ENCODE peak calls at places on chromosome 7, in four cellular contexts. One of them, this sample, is unnamed.

GRCh38 chr7:111510584-111511378 is 51.5 kb downstream of the IMMP2L start:
- DNase-seq in Right ventricle myocardium superior: no peak
- DNase-seq in activated naive CD4-positive, alpha-beta T cell treated with anti-CD3 and anti-CD28 coated beads for 36 hours: no peak
- DNase-seq in DND-41: no peak
- DNase-seq in this sample: no peak

GRCh38 chr7:158031820-158032424 is 555.7 kb downstream of the PTPRN2 start:
- DNase-seq in Right ventricle myocardium superior: peak; percentile 19
- DNase-seq in activated naive CD4-positive, alpha-beta T cell treated with anti-CD3 and anti-CD28 coated beads for 36 hours: no peak
- DNase-seq in DND-41: no peak
- DNase-seq in this sample: no peak

GRCh38 chr7:73865738-73866445 is 4.9 kb downstream of the TMEM270 start:
- DNase-seq in Right ventricle myocardium superior: no peak
- DNase-seq in activated naive CD4-positive, alpha-beta T cell treated with anti-CD3 and anti-CD28 coated beads for 36 hours: peak; percentile 31
- DNase-seq in DND-41: no peak
- DNase-seq in this sample: peak; percentile 69

GRCh38 chr7:20288036-20288435 is 42.7 kb upstream of the ITGB8 start:
- DNase-seq in Right ventricle myocardium superior: no peak
- DNase-seq in activated naive CD4-positive, alpha-beta T cell treated with anti-CD3 and anti-CD28 coated beads for 36 hours: no peak
- DNase-seq in DND-41: no peak
- DNase-seq in this sample: no peak

GRCh38 chr7:85125679-85126078 is 61.2 kb downstream of the SEMA3D start:
- DNase-seq in Right ventricle myocardium superior: no peak
- DNase-seq in activated naive CD4-positive, alpha-beta T cell treated with anti-CD3 and anti-CD28 coated beads for 36 hours: no peak
- DNase-seq in DND-41: no peak
- DNase-seq in this sample: no peak

GRCh38 chr7:11193888-11194287 is 220.2 kb downstream of the PHF14 start:
- DNase-seq in Right ventricle myocardium superior: no peak
- DNase-seq in activated naive CD4-positive, alpha-beta T cell treated with anti-CD3 and anti-CD28 coated beads for 36 hours: no peak
- DNase-seq in DND-41: no peak
- DNase-seq in this sample: no peak

GRCh38 chr7:101094791-101095375 is 9.6 kb downstream of the TRIM56 start:
- DNase-seq in Right ventricle myocardium superior: peak; percentile 57
- DNase-seq in activated naive CD4-positive, alpha-beta T cell treated with anti-CD3 and anti-CD28 coated beads for 36 hours: peak; percentile 62
- DNase-seq in DND-41: no peak
- DNase-seq in this sample: peak; percentile 63

GRCh38 chr7:114910787-114911186 is 11.1 kb upstream of the MDFIC start:
- DNase-seq in Right ventricle myocardium superior: no peak
- DNase-seq in activated naive CD4-positive, alpha-beta T cell treated with anti-CD3 and anti-CD28 coated beads for 36 hours: no peak
- DNase-seq in DND-41: no peak
- DNase-seq in this sample: no peak

GRCh38 chr7:921581-922333 is 32.7 kb downstream of the ADAP1 start:
- DNase-seq in Right ventricle myocardium superior: peak; percentile 39
- DNase-seq in activated naive CD4-positive, alpha-beta T cell treated with anti-CD3 and anti-CD28 coated beads for 36 hours: no peak
- DNase-seq in DND-41: no peak
- DNase-seq in this sample: peak; percentile 48

GRCh38 chr7:51366930-51367613 is 50.5 kb upstream of the COBL start:
- DNase-seq in Right ventricle myocardium superior: no peak
- DNase-seq in activated naive CD4-positive, alpha-beta T cell treated with anti-CD3 and anti-CD28 coated beads for 36 hours: peak; percentile 25
- DNase-seq in DND-41: peak; percentile 34
- DNase-seq in this sample: no peak

GRCh38 chr7:149872419-149873073 is 1.2 kb upstream of the ATP6V0E2 start:
- DNase-seq in Right ventricle myocardium superior: peak; percentile 91
- DNase-seq in activated naive CD4-positive, alpha-beta T cell treated with anti-CD3 and anti-CD28 coated beads for 36 hours: peak; percentile 62
- DNase-seq in DND-41: no peak
- DNase-seq in this sample: peak; percentile 80

GRCh38 chr7:158424531-158424930 is 163.1 kb downstream of the PTPRN2 start:
- DNase-seq in Right ventricle myocardium superior: no peak
- DNase-seq in activated naive CD4-positive, alpha-beta T cell treated with anti-CD3 and anti-CD28 coated beads for 36 hours: no peak
- DNase-seq in DND-41: no peak
- DNase-seq in this sample: no peak

GRCh38 chr7:113825832-113826231 is 93.0 kb downstream of the PPP1R3A start:
- DNase-seq in Right ventricle myocardium superior: no peak
- DNase-seq in activated naive CD4-positive, alpha-beta T cell treated with anti-CD3 and anti-CD28 coated beads for 36 hours: no peak
- DNase-seq in DND-41: no peak
- DNase-seq in this sample: no peak

GRCh38 chr7:134899729-134900128 is 86.6 kb upstream of the AGBL3 start:
- DNase-seq in Right ventricle myocardium superior: no peak
- DNase-seq in activated naive CD4-positive, alpha-beta T cell treated with anti-CD3 and anti-CD28 coated beads for 36 hours: no peak
- DNase-seq in DND-41: no peak
- DNase-seq in this sample: no peak

GRCh38 chr7:31129067-31129466 is 77.0 kb downstream of the ADCYAP1R1 start:
- DNase-seq in Right ventricle myocardium superior: no peak
- DNase-seq in activated naive CD4-positive, alpha-beta T cell treated with anti-CD3 and anti-CD28 coated beads for 36 hours: no peak
- DNase-seq in DND-41: no peak
- DNase-seq in this sample: no peak

GRCh38 chr7:159121068-159121467 is 23.6 kb downstream of the VIPR2 start:
- DNase-seq in Right ventricle myocardium superior: no peak
- DNase-seq in activated naive CD4-positive, alpha-beta T cell treated with anti-CD3 and anti-CD28 coated beads for 36 hours: no peak
- DNase-seq in DND-41: no peak
- DNase-seq in this sample: no peak

GRCh38 chr7:69889338-69890080 is 291.2 kb downstream of the AUTS2 start:
- DNase-seq in Right ventricle myocardium superior: no peak
- DNase-seq in activated naive CD4-positive, alpha-beta T cell treated with anti-CD3 and anti-CD28 coated beads for 36 hours: no peak
- DNase-seq in DND-41: no peak
- DNase-seq in this sample: no peak

GRCh38 chr7:138092486-138093028 is 16.3 kb downstream of the AKR1D1 start:
- DNase-seq in Right ventricle myocardium superior: no peak
- DNase-seq in activated naive CD4-positive, alpha-beta T cell treated with anti-CD3 and anti-CD28 coated beads for 36 hours: no peak
- DNase-seq in DND-41: no peak
- DNase-seq in this sample: no peak

GRCh38 chr7:156043435-156044123 is 231.3 kb upstream of the SHH start:
- DNase-seq in Right ventricle myocardium superior: no peak
- DNase-seq in activated naive CD4-positive, alpha-beta T cell treated with anti-CD3 and anti-CD28 coated beads for 36 hours: no peak
- DNase-seq in DND-41: no peak
- DNase-seq in this sample: no peak

GRCh38 chr7:105713488-105714465 is 132.5 kb upstream of the EFCAB10 start:
- DNase-seq in Right ventricle myocardium superior: no peak
- DNase-seq in activated naive CD4-positive, alpha-beta T cell treated with anti-CD3 and anti-CD28 coated beads for 36 hours: no peak
- DNase-seq in DND-41: no peak
- DNase-seq in this sample: no peak

GRCh38 chr7:24880886-24881285 is 99.1 kb downstream of the OSBPL3 start:
- DNase-seq in Right ventricle myocardium superior: no peak
- DNase-seq in activated naive CD4-positive, alpha-beta T cell treated with anti-CD3 and anti-CD28 coated beads for 36 hours: no peak
- DNase-seq in DND-41: no peak
- DNase-seq in this sample: no peak

This sample was measured in psoas muscle.